ENCODE peak calls at places on chromosomes 13 and 19, in six cellular contexts. U is AG10803, N is SHP77 treated with DMSO at 0.1 percent for 48 hours, T is GM13977, Y is NCI-H187, M is occipital lobe. G is an unnamed sample.
A peak's percentile ranks its signal among the peaks of the same experiment; 100 is the strongest.

GRCh38 chr19:33248954-33249613 is 23.4 kb upstream of the SLC7A10 start:
- DNase-seq in M (no peak), T (no peak), Y (no peak), U (no peak), N (no peak), G (no peak)

GRCh38 chr13:99800951-99801350 is 170.6 kb downstream of the ZIC5 start:
- DNase-seq in M (no peak), T (no peak), Y (no peak), N (no peak), U (no peak), G (no peak)

GRCh38 chr13:101204270-101205011 is 211.9 kb downstream of the NALCN start:
- DNase-seq in Y (no peak), U (peak; percentile 20), M (no peak), T (no peak), N (no peak), G (no peak)

GRCh38 chr13:114026128-114026880 is 52.4 kb upstream of the C13orf46 start:
- DNase-seq in Y (no peak), T (no peak), U (no peak), N (no peak), M (peak; percentile 35), G (peak; percentile 53)

GRCh38 chr19:2326699-2327360 is 1.6 kb downstream of the LSM7 start:
- DNase-seq in N (no peak), M (no peak), Y (no peak), U (no peak), T (no peak), G (no peak)

GRCh38 chr13:111267205-111267604 is 53.2 kb upstream of the TEX29 start:
- DNase-seq in Y (no peak), T (no peak), M (no peak), N (no peak), U (no peak), G (no peak)

GRCh38 chr19:2503521-2504109 is 27.7 kb downstream of the GADD45B start:
- DNase-seq in N (no peak), U (peak; percentile 88), T (peak; percentile 56), M (no peak), Y (no peak), G (no peak)

GRCh38 chr19:13163609-13164364 is 13.6 kb downstream of the IER2 start:
- DNase-seq in U (peak; percentile 91), M (no peak), Y (no peak), T (peak; percentile 54), N (peak; percentile 59), G (peak; percentile 55)

GRCh38 chr19:6425732-6426686 is 1.4 kb upstream of the KHSRP start:
- DNase-seq in U (no peak), M (no peak), Y (no peak), N (no peak), T (no peak), G (no peak)

GRCh38 chr13:32033744-32034143 is 2.2 kb downstream of the FRY start:
- DNase-seq in T (no peak), M (no peak), U (peak; percentile 13), N (no peak), Y (no peak), G (no peak)

GRCh38 chr13:22040810-22041364 is 370.0 kb downstream of the FGF9 start:
- DNase-seq in T (no peak), M (no peak), N (no peak), Y (no peak), U (no peak), G (no peak)

GRCh38 chr13:40589285-40590109 is 76.9 kb downstream of the FOXO1 start:
- DNase-seq in U (peak; percentile 65), M (no peak), T (peak; percentile 40), Y (no peak), N (no peak), G (peak; percentile 83)

GRCh38 chr19:56538761-56539263 is at the start of gene ZFP28:
- DNase-seq in T (peak; percentile 85), U (no peak), Y (no peak), M (no peak), N (peak; percentile 30), G (no peak)

GRCh38 chr13:104984296-104984818 is 1551.1 kb downstream of the EFNB2 start:
- DNase-seq in Y (no peak), T (peak; percentile 7), N (no peak), U (no peak), M (no peak), G (peak; percentile 44)

GRCh38 chr13:81304121-81304659 is 963.3 kb upstream of the SPRY2 start:
- DNase-seq in N (no peak), M (no peak), Y (no peak), T (no peak), U (no peak), G (no peak)

GRCh38 chr19:28463493-28464053 is 749.4 kb downstream of the UQCRFS1 start:
- DNase-seq in T (no peak), U (no peak), Y (no peak), N (no peak), M (no peak), G (no peak)

GRCh38 chr19:4415352-4415751 is 12.9 kb downstream of the CHAF1A start:
- DNase-seq in N (no peak), U (no peak), Y (no peak), M (peak; percentile 34), T (no peak), G (peak; percentile 68)

GRCh38 chr19:10808937-10809655 is 26.9 kb downstream of the TMED1 start:
- DNase-seq in Y (no peak), U (peak; percentile 52), M (no peak), N (no peak), T (no peak), G (no peak)

GRCh38 chr13:30806784-30807183 is 71.4 kb downstream of the ALOX5AP start:
- DNase-seq in M (no peak), T (no peak), N (no peak), Y (no peak), U (peak; percentile 78), G (no peak)

GRCh38 chr19:1189419-1189818 is 15.4 kb upstream of the SBNO2 start:
- DNase-seq in T (no peak), N (no peak), Y (no peak), U (no peak), M (no peak), G (no peak)

GRCh38 chr19:16025108-16026101 is 50.9 kb upstream of the TPM4 start:
- DNase-seq in U (peak; percentile 74), Y (no peak), M (no peak), N (no peak), T (no peak), G (no peak)

GRCh38 chr19:11781295-11782057 is 14.7 kb downstream of the ZNF441 start:
- DNase-seq in U (no peak), M (no peak), Y (no peak), N (no peak), T (no peak), G (no peak)

GRCh38 chr19:41548954-41549688 is 26.8 kb upstream of the CEACAM21 start:
- DNase-seq in M (no peak), Y (no peak), N (no peak), T (peak; percentile 55), U (no peak), G (peak; percentile 52)

GRCh38 chr19:48628486-48629296 is 8.5 kb downstream of the DBP start:
- DNase-seq in Y (no peak), T (no peak), M (no peak), U (no peak), N (no peak), G (no peak)

GRCh38 chr19:12802267-12803106 is 618 bp downstream of the THSD8 start:
- DNase-seq in Y (no peak), M (no peak), N (no peak), U (no peak), T (peak; percentile 61), G (no peak)

GRCh38 chr19:49954092-49954825 is 6.7 kb downstream of the SIGLEC11 start:
- DNase-seq in M (no peak), U (peak; percentile 35), N (no peak), Y (no peak), T (no peak), G (no peak)

GRCh38 chr13:27621366-27622101 is at the start of gene POLR1D:
- DNase-seq in Y (peak; percentile 75), U (peak; percentile 60), T (peak; percentile 93), N (peak; percentile 42), M (peak; percentile 47), G (peak; percentile 91)

GRCh38 chr19:34224996-34225658 is 29.2 kb upstream of the GARRE1 start:
- DNase-seq in N (no peak), T (no peak), U (peak; percentile 23), Y (no peak), M (no peak), G (no peak)

GRCh38 chr13:51208707-51209106 is 13.5 kb upstream of the FAM124A start:
- DNase-seq in T (no peak), M (no peak), Y (no peak), U (no peak), N (no peak), G (no peak)

GRCh38 chr13:23509781-23510543 is 60.2 kb upstream of the TNFRSF19 start:
- DNase-seq in M (no peak), Y (no peak), T (no peak), N (no peak), U (peak; percentile 78), G (no peak)

GRCh38 chr13:98591721-98592352 is 14.9 kb upstream of the STK24 start:
- DNase-seq in Y (no peak), N (no peak), U (no peak), M (no peak), T (no peak), G (no peak)

GRCh38 chr19:49932731-49933131 is 3.4 kb upstream of the NUP62 start:
- DNase-seq in N (no peak), M (no peak), U (no peak), T (no peak), Y (no peak), G (no peak)